ENCODE peak calls at places on chromosome 14, in four cellular contexts. One of them, this sample, is unnamed.

GRCh38 chr14:34461334-34462131 is 507 bp downstream of the SPTSSA start:
- DNase-seq in stomach: peak; percentile 59
- DNase-seq in mesenchymal stem cell: peak; percentile 73
- DNase-seq in A673: peak; percentile 49
- DNase-seq in this sample: peak; percentile 14

GRCh38 chr14:99240512-99241313 is 31.3 kb downstream of the BCL11B start:
- DNase-seq in stomach: no peak
- DNase-seq in mesenchymal stem cell: no peak
- DNase-seq in A673: no peak
- DNase-seq in this sample: no peak

GRCh38 chr14:49659526-49660455 is 24.7 kb upstream of the DNAAF2 start:
- DNase-seq in stomach: no peak
- DNase-seq in mesenchymal stem cell: no peak
- DNase-seq in A673: no peak
- DNase-seq in this sample: no peak

GRCh38 chr14:23694085-23694975 is 58.2 kb downstream of the DHRS2 start:
- DNase-seq in stomach: no peak
- DNase-seq in mesenchymal stem cell: no peak
- DNase-seq in A673: peak; percentile 42
- DNase-seq in this sample: no peak

GRCh38 chr14:70789361-70789760 is 20.0 kb downstream of the MAP3K9 start:
- DNase-seq in stomach: no peak
- DNase-seq in mesenchymal stem cell: no peak
- DNase-seq in A673: peak; percentile 65
- DNase-seq in this sample: peak; percentile 55

GRCh38 chr14:36301159-36301558 is 19.3 kb downstream of the MBIP start:
- DNase-seq in stomach: peak; percentile 38
- DNase-seq in mesenchymal stem cell: no peak
- DNase-seq in A673: no peak
- DNase-seq in this sample: peak; percentile 11

GRCh38 chr14:38282941-38283340 is 27.0 kb upstream of the CLEC14A start:
- DNase-seq in stomach: no peak
- DNase-seq in mesenchymal stem cell: no peak
- DNase-seq in A673: no peak
- DNase-seq in this sample: no peak

GRCh38 chr14:70047598-70048312 is 141.0 kb downstream of the SLC8A3 start:
- DNase-seq in stomach: no peak
- DNase-seq in mesenchymal stem cell: no peak
- DNase-seq in A673: no peak
- DNase-seq in this sample: no peak

GRCh38 chr14:24398943-24399801 is at the start of gene NYNRIN:
- DNase-seq in stomach: peak; percentile 40
- DNase-seq in mesenchymal stem cell: peak; percentile 50
- DNase-seq in A673: no peak
- DNase-seq in this sample: peak; percentile 22

GRCh38 chr14:96754845-96755184 is 42.4 kb upstream of the VRK1 start:
- DNase-seq in stomach: no peak
- DNase-seq in mesenchymal stem cell: no peak
- DNase-seq in A673: peak; percentile 18
- DNase-seq in this sample: no peak

GRCh38 chr14:61502459-61503093 is 181.2 kb downstream of the PRKCH start:
- DNase-seq in stomach: no peak
- DNase-seq in mesenchymal stem cell: no peak
- DNase-seq in A673: no peak
- DNase-seq in this sample: no peak

GRCh38 chr14:73726025-73726961 is 12.1 kb upstream of the PNMA1 start:
- DNase-seq in stomach: no peak
- DNase-seq in mesenchymal stem cell: no peak
- DNase-seq in A673: no peak
- DNase-seq in this sample: peak; percentile 56

GRCh38 chr14:58752782-58753181 is 115.0 kb downstream of the DACT1 start:
- DNase-seq in stomach: peak; percentile 90
- DNase-seq in mesenchymal stem cell: no peak
- DNase-seq in A673: no peak
- DNase-seq in this sample: peak; percentile 50

GRCh38 chr14:78848234-78848820 is 678.2 kb downstream of the NRXN3 start:
- DNase-seq in stomach: peak; percentile 27
- DNase-seq in mesenchymal stem cell: peak; percentile 33
- DNase-seq in A673: peak; percentile 50
- DNase-seq in this sample: peak; percentile 1

GRCh38 chr14:71290301-71290700 is 383.0 kb downstream of the PCNX1 start:
- DNase-seq in stomach: no peak
- DNase-seq in mesenchymal stem cell: no peak
- DNase-seq in A673: no peak
- DNase-seq in this sample: no peak

GRCh38 chr14:32254952-32255679 is 52.0 kb upstream of the RNU6-8 start:
- DNase-seq in stomach: peak; percentile 69
- DNase-seq in mesenchymal stem cell: peak; percentile 75
- DNase-seq in A673: peak; percentile 72
- DNase-seq in this sample: peak; percentile 43

GRCh38 chr14:73723411-73723798 is 9.2 kb upstream of the PNMA1 start:
- DNase-seq in stomach: no peak
- DNase-seq in mesenchymal stem cell: peak; percentile 83
- DNase-seq in A673: no peak
- DNase-seq in this sample: no peak

GRCh38 chr14:79920180-79920579 is 291.1 kb downstream of the DIO2 start:
- DNase-seq in stomach: no peak
- DNase-seq in mesenchymal stem cell: no peak
- DNase-seq in A673: no peak
- DNase-seq in this sample: no peak

GRCh38 chr14:69693145-69693544 is 73.8 kb upstream of the SRSF5 start:
- DNase-seq in stomach: peak; percentile 48
- DNase-seq in mesenchymal stem cell: no peak
- DNase-seq in A673: no peak
- DNase-seq in this sample: no peak

GRCh38 chr14:28571636-28572035 is 195.0 kb upstream of the FOXG1 start:
- DNase-seq in stomach: no peak
- DNase-seq in mesenchymal stem cell: no peak
- DNase-seq in A673: no peak
- DNase-seq in this sample: no peak

GRCh38 chr14:32078030-32078793 is 1.1 kb downstream of the ARHGAP5 start:
- DNase-seq in stomach: peak; percentile 46
- DNase-seq in mesenchymal stem cell: peak; percentile 63
- DNase-seq in A673: no peak
- DNase-seq in this sample: no peak

GRCh38 chr14:42353315-42353714 is 746.6 kb downstream of the LRFN5 start:
- DNase-seq in stomach: no peak
- DNase-seq in mesenchymal stem cell: no peak
- DNase-seq in A673: peak; percentile 33
- DNase-seq in this sample: no peak

GRCh38 chr14:86462193-86462592 is 932.2 kb downstream of the FLRT2 start:
- DNase-seq in stomach: no peak
- DNase-seq in mesenchymal stem cell: peak; percentile 36
- DNase-seq in A673: peak; percentile 46
- DNase-seq in this sample: no peak

GRCh38 chr14:86346818-86347384 is 817.0 kb downstream of the FLRT2 start:
- DNase-seq in stomach: no peak
- DNase-seq in mesenchymal stem cell: peak; percentile 13
- DNase-seq in A673: no peak
- DNase-seq in this sample: no peak

GRCh38 chr14:72891666-72892102 is 2.2 kb downstream of the DPF3 start:
- DNase-seq in stomach: no peak
- DNase-seq in mesenchymal stem cell: no peak
- DNase-seq in A673: peak; percentile 69
- DNase-seq in this sample: peak; percentile 29

GRCh38 chr14:99745307-99745951 is 47.8 kb upstream of the EML1 start:
- DNase-seq in stomach: no peak
- DNase-seq in mesenchymal stem cell: peak; percentile 78
- DNase-seq in A673: no peak
- DNase-seq in this sample: no peak

GRCh38 chr14:85464135-85464534 is 65.8 kb upstream of the FLRT2 start:
- DNase-seq in stomach: no peak
- DNase-seq in mesenchymal stem cell: no peak
- DNase-seq in A673: no peak
- DNase-seq in this sample: no peak

GRCh38 chr14:71438684-71439083 is 493.5 kb upstream of the RGS6 start:
- DNase-seq in stomach: no peak
- DNase-seq in mesenchymal stem cell: no peak
- DNase-seq in A673: peak; percentile 33
- DNase-seq in this sample: peak; percentile 52

GRCh38 chr14:96205994-96206392 is 1.4 kb downstream of the BDKRB2 start:
- DNase-seq in stomach: no peak
- DNase-seq in mesenchymal stem cell: no peak
- DNase-seq in A673: no peak
- DNase-seq in this sample: no peak

GRCh38 chr14:23123419-23123818 is 4.4 kb upstream of the CEBPE start:
- DNase-seq in stomach: peak; percentile 93
- DNase-seq in mesenchymal stem cell: no peak
- DNase-seq in A673: peak; percentile 71
- DNase-seq in this sample: no peak

GRCh38 chr14:88937706-88938105 is 113.3 kb downstream of the TTC8 start:
- DNase-seq in stomach: no peak
- DNase-seq in mesenchymal stem cell: no peak
- DNase-seq in A673: no peak
- DNase-seq in this sample: no peak

GRCh38 chr14:55104051-55104954 is 24.7 kb upstream of the LGALS3 start:
- DNase-seq in stomach: no peak
- DNase-seq in mesenchymal stem cell: no peak
- DNase-seq in A673: no peak
- DNase-seq in this sample: no peak

DNA sequence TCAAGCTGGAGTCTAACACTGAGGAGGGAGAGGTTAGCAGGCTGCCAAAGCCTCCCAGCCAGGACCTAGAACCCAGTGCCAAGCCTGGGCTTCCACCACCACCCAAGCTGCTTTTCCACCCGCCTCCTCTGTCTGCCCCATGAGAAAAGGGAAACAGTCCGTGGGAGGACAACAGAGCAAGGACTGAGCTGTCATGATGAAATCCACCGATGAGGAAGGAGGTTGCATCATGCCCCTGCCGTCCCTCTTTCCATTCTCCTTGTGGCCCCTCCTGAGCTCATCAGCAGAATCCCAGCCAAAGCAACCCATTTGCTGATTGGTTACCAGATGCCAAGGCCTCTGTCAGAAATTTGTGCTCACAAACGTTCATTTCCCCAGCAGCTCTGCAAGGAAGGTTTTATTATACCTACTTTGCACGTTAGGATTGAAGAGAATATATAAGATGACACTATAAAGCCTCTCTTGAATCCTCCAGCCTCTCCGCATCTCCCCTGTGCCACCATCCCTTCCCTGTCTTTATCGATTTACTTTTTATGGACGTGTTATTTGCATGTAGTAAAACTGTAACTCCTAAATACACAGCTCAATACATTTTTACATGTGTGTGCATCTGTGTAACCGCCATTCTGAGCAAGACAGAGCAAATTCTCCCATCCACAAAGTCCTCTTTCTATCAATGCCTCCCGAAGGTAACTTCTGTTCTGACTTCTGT is 6.3 kb upstream of the SERPINA1 start:
- DNase-seq in stomach: no peak
- DNase-seq in mesenchymal stem cell: no peak
- DNase-seq in A673: peak; percentile 17
- DNase-seq in this sample: peak; percentile 61
- H3K4me3 ChIP-seq in stomach: no peak overlapping the region
- H3K4me3 ChIP-seq in mesenchymal stem cell: peak overlapping the region; percentile 9
- H3K4me3 ChIP-seq in A673: no peak overlapping the region
- H3K4me3 ChIP-seq in this sample: no peak overlapping the region

DNA sequence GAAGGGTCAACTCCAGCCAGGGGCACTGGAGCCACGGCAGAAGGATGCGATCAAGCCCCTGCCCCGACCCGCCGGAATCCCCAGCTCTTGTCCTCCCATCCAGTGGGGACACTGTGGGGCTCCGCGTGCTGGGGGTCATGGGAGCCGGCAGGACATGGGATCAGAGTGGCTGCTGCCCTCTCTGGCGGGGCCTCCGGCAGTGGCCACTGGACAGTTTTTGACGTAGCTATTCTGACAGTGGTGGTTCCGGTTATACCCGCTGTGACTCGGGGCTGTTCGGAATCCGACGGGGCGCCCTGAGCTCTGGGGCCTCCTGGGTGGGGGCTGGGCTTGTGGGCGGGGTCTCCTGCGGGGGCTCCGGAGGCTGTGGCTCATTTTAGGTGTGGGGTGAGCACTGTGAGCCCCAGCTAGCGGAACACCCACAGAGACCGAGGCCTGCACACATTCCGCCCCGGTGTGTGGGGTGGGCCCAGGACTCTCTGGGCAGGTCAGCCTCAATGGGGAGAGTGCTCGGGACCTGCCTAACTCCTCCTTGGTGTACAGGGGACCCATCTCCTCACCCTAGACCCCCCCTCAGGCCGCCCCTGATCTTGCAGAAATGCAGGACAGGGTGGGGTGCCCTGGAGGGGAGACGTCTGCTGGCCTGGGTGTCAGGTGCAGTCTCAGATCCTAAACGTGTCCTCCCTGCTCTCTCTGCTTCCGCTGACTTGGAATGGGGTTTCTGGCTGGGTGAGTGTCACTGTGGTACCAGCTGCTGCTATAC is 374.2 kb downstream of the TMEM121 start:
- DNase-seq in stomach: no peak
- DNase-seq in mesenchymal stem cell: no peak
- DNase-seq in A673: no peak
- DNase-seq in this sample: no peak
- H3K9me3 ChIP-seq in stomach: no peaks in the 10 kb centered on the region
- H3K9me3 ChIP-seq in mesenchymal stem cell: no peaks in the 10 kb centered on the region
- H3K9me3 ChIP-seq in A673: no peaks in the 10 kb centered on the region
- H3K9me3 ChIP-seq in this sample: no peaks in the 10 kb centered on the region

DNA sequence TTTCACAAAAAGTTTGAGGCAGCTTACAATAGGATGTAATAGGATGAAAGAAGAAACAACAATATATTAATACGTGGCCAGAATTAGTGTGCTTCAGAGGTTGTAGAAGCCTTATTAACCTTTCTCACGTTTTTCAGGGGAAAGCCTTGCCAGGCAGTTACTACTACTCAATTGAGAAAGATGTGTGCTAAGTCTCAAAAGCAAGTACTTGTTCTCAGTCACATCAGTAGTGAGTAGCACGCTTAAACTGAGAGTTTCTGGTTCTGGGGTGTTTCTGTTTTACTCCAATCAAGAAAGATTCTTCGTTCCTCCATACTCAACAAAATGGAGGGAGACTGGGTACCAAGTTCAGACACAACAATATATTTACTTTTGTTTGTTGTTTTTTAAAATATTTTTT is 38.7 kb downstream of the KLC1 start:
- DNase-seq in stomach: no peak
- DNase-seq in mesenchymal stem cell: no peak
- DNase-seq in A673: no peak
- DNase-seq in this sample: no peak
- H3K36me3 ChIP-seq in stomach: peaks cover 100% of the 10 kb centered on the region
- H3K36me3 ChIP-seq in mesenchymal stem cell: peaks cover 78% of the 10 kb centered on the region
- H3K36me3 ChIP-seq in A673: peaks cover 57% of the 10 kb centered on the region
- H3K36me3 ChIP-seq in this sample: peaks cover 24% of the 10 kb centered on the region

DNA sequence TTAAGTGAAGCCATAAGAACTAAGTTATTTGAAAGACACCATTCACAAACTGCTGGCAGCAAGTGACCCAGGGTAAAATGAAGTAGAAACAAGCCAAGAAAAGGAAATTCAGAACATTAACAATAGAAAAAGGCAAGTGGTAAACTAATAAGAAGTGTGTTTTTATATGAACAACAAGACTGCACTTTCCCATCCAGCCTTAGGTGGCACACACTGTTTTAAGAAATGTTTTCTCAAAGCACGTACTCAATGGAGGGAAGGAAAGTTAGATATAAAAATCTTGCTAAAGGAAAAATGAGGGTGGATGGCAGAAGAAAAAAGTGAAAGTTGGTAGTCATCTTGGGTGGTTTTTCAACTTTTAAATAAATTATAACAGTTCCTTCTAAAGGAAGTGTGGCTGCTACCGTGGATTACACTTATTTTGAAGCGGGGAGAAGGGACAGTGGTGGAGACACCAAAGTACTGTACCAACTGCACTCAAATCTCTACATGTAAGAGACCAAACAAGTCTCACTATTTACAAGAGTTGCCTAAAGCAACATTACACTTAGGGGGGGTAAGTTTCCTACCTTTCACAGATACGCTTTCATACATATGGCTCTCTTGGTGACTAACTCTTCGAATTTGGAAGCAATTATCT is 58.8 kb downstream of the SEL1L start:
- DNase-seq in stomach: no peak
- DNase-seq in mesenchymal stem cell: no peak
- DNase-seq in A673: no peak
- DNase-seq in this sample: no peak
- H3K4me3 ChIP-seq in stomach: no peak overlapping the region
- H3K4me3 ChIP-seq in mesenchymal stem cell: no peak overlapping the region
- H3K4me3 ChIP-seq in A673: no peak overlapping the region
- H3K4me3 ChIP-seq in this sample: no peak overlapping the region